ENCODE peak calls at places on chromosomes 5 and 9, in ten cellular contexts. S is adipocyte, O is left ventricle myocardium inferior, H is ovary, N is A673, E is Peyer's patch, A is IMR-90, L is K562, G is esophagus squamous epithelium, Y is body of pancreas. D is an unnamed sample. For H3K36me3 and H3K4me1, the result is how much of the 10 kb centered on the place peaks cover.

GRCh38 chr5:66364186-66364585 is 220.1 kb downstream of the SREK1 start:
- DNase-seq in S (no peak), O (no peak), H (no peak), N (no peak), E (no peak), A (no peak), L (no peak), G (no peak), Y (no peak), D (no peak)

GRCh38 chr5:54018438-54018837 is 291.9 kb downstream of the ARL15 start:
- DNase-seq in S (peak), O (no peak), H (no peak), N (peak), E (no peak), A (peak), L (no peak), G (no peak), Y (no peak), D (no peak)

GRCh38 chr5:124124711-124125229 is 612.8 kb downstream of the CSNK1G3 start:
- DNase-seq in S (peak), O (no peak), H (no peak), N (no peak), E (no peak), A (peak), L (no peak), G (no peak), Y (no peak), D (no peak)

GRCh38 chr5:56802235-56802634 is 13.1 kb upstream of the MAP3K1 start:
- DNase-seq in S (no peak), O (no peak), H (no peak), N (no peak), E (no peak), A (no peak), L (no peak), G (no peak), Y (no peak), D (no peak)

GRCh38 chr9:111828193-111828592 is 33.5 kb upstream of the SHOC1 start:
- DNase-seq in S (no peak), O (no peak), H (no peak), N (peak), E (no peak), A (no peak), L (no peak), G (no peak), Y (peak), D (no peak)

GRCh38 chr5:127536687-127537086 is 19.2 kb downstream of the PRRC1 start:
- DNase-seq in S (peak), O (no peak), H (no peak), N (peak), E (no peak), A (peak), L (no peak), G (no peak), Y (no peak), D (no peak)

GRCh38 chr5:77197840-77198554 is 12.5 kb upstream of the PDE8B start:
- DNase-seq in S (no peak), O (no peak), H (no peak), N (no peak), E (no peak), A (no peak), L (no peak), G (no peak), Y (no peak), D (no peak)

GRCh38 chr5:82796643-82797416 is 280.4 kb downstream of the TMEM167A start:
- DNase-seq in S (no peak), O (no peak), H (no peak), N (no peak), E (no peak), A (no peak), L (no peak), G (no peak), Y (no peak), D (no peak)

GRCh38 chr9:134707731-134708671 is 66.4 kb downstream of the COL5A1 start:
- DNase-seq in S (no peak), O (no peak), H (no peak), N (no peak), E (no peak), A (no peak), L (no peak), G (no peak), Y (no peak), D (no peak)

GRCh38 chr5:127297348-127298035 is 6.9 kb downstream of the MEGF10 start:
- DNase-seq in S (no peak), O (no peak), H (no peak), N (no peak), E (no peak), A (no peak), L (no peak), G (no peak), Y (no peak), D (no peak)

GRCh38 chr5:124979174-124979573 is 232.7 kb upstream of the ZNF608 start:
- DNase-seq in S (no peak), O (no peak), H (no peak), N (no peak), E (no peak), A (peak), L (no peak), G (no peak), Y (no peak), D (peak)

GRCh38 chr5:176596689-176597416 is 13.1 kb downstream of the GPRIN1 start:
- DNase-seq in S (no peak), O (peak), H (peak), N (no peak), E (peak), A (no peak), L (no peak), G (no peak), Y (peak), D (peak)

GRCh38 chr9:14309403-14309802 is 4.5 kb downstream of the NFIB start:
- DNase-seq in S (no peak), O (no peak), H (no peak), N (peak), E (no peak), A (peak), L (no peak), G (no peak), Y (no peak), D (peak)

GRCh38 chr5:148978370-148979103 is 84.3 kb downstream of the SH3TC2 start:
- DNase-seq in S (no peak), O (no peak), H (no peak), N (no peak), E (no peak), A (no peak), L (no peak), G (no peak), Y (no peak), D (no peak)

GRCh38 chr9:102185371-102185770 is 446.9 kb upstream of the GRIN3A start:
- DNase-seq in S (no peak), O (no peak), H (no peak), N (no peak), E (no peak), A (no peak), L (no peak), G (no peak), Y (peak), D (no peak)

GRCh38 chr5:163269624-163270023 is 167.8 kb upstream of the CCNG1 start:
- DNase-seq in S (peak), O (no peak), H (no peak), N (peak), E (no peak), A (no peak), L (no peak), G (no peak), Y (no peak), D (no peak)

GRCh38 chr5:40914835-40915234 is 5.5 kb downstream of the C7 start:
- DNase-seq in S (peak), O (no peak), H (no peak), N (no peak), E (no peak), A (peak), L (no peak), G (no peak), Y (no peak), D (no peak)

GRCh38 chr5:149152317-149152746 is 11.0 kb downstream of the ABLIM3 start:
- DNase-seq in S (no peak), O (no peak), H (no peak), N (no peak), E (no peak), A (peak), L (no peak), G (no peak), Y (no peak), D (no peak)

GRCh38 chr9:18362901-18363685 is 110.9 kb upstream of the ADAMTSL1 start:
- DNase-seq in S (peak), O (no peak), H (no peak), N (no peak), E (no peak), A (peak), L (no peak), G (no peak), Y (no peak), D (peak)

GRCh38 chr5:173383711-173384110 is 55.5 kb upstream of the STC2 start:
- DNase-seq in S (peak), O (no peak), H (no peak), N (no peak), E (no peak), A (peak), L (no peak), G (no peak), Y (no peak), D (no peak)

GRCh38 chr9:95089916-95090791 is 227.4 kb downstream of the FANCC start:
- DNase-seq in S (no peak), O (peak), H (no peak), N (no peak), E (peak), A (no peak), L (no peak), G (no peak), Y (peak), D (no peak)

GRCh38 chr5:107389769-107390168 is 281.0 kb downstream of the EFNA5 start:
- DNase-seq in S (no peak), O (no peak), H (no peak), N (no peak), E (no peak), A (no peak), L (no peak), G (no peak), Y (no peak), D (no peak)

DNA sequence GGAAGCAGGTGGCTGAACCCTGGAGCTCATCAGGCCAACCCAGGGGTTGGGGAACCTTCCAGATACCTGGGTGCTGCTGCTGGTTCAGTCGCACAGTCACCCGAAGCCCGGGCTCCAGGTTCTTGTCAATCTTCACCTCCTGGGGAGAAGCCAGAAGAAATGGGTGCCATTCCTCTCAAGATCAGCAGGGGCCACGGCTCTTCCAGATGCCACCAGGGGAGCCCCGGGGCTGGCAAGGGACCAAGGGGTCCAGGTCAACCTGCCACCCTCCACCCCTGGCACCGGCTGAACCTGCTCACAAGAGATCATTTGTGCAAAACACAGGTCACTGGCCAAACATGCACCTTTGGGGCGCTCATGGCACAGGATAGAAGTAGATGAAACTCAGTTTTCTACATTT is 4.7 kb downstream of the SPOUT1 start:
- DNase-seq in S (no peak), O (no peak), H (no peak), N (no peak), E (no peak), A (no peak), L (no peak), G (no peak), Y (no peak), D (no peak)
- H3K36me3 ChIP-seq in S (half or more), O (half or more), H (under half), N (half or more), E (under half), A (under half), L (half or more), G (under half), Y (under half), D (under half)

GRCh38 chr5:33807771-33808170 is 84.0 kb downstream of the ADAMTS12 start:
- DNase-seq in S (peak), O (no peak), H (no peak), N (no peak), E (no peak), A (peak), L (no peak), G (no peak), Y (no peak), D (no peak)
- H3K4me3 ChIP-seq in S (peak), O (no peak), H (no peak), N (no peak), E (no peak), A (no peak), L (no peak), G (no peak), Y (no peak), D (no peak)

DNA sequence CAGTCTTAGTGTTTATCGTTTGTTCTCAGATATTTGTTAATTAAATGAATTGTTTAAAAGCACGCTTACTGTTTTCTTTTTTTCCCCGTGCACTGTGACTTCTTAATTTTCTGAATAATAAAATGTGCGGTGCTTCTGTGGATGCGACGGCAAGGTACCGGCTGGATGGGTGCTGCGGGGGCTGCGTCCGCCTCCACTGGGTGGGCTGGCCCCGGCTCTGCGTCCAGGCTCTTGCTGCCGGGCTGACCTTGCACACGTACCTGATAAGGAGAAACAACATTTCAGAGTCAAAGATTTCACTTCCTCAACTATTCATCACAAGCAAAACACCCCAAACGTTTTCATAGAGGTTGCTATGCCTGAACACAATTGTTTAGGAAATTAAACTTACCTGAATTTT is 404.0 kb upstream of the IRX1 start:
- DNase-seq in S (no peak), O (no peak), H (no peak), N (no peak), E (no peak), A (no peak), L (no peak), G (no peak), Y (no peak), D (no peak)
- H3K4me1 ChIP-seq in S (under half), O (under half), H (under half), N (under half), E (under half), A (under half), L (under half), G (under half), Y (under half), D (under half)

GRCh38 chr5:139275536-139276297 is 17.8 kb upstream of the MATR3 start:
- DNase-seq in S (no peak), O (no peak), H (no peak), N (no peak), E (no peak), A (no peak), L (peak), G (no peak), Y (no peak), D (peak)
- H3K36me3 ChIP-seq in S (under half), O (under half), H (under half), N (half or more), E (under half), A (under half), L (half or more), G (under half), Y (under half), D (under half)

GRCh38 chr9:125660557-125660956 is 46.5 kb downstream of the MAPKAP1 start:
- DNase-seq in S (no peak), O (no peak), H (no peak), N (no peak), E (no peak), A (no peak), L (no peak), G (no peak), Y (no peak), D (no peak)
- H3K4me3 ChIP-seq in S (no peak), O (no peak), H (no peak), N (no peak), E (no peak), A (no peak), L (no peak), G (no peak), Y (no peak), D (no peak)

GRCh38 chr5:172243302-172243701 is 40.3 kb downstream of the UBTD2 start:
- DNase-seq in S (no peak), O (no peak), H (no peak), N (no peak), E (no peak), A (no peak), L (no peak), G (no peak), Y (no peak), D (no peak)
- H3K4me1 ChIP-seq in S (under half), O (under half), H (under half), N (under half), E (under half), A (under half), L (under half), G (under half), Y (under half), D (under half)